ENCODE peak calls at places on chromosome 3, in seven cellular contexts. W is pancreas; I is SK-N-SH; M is cardiac muscle cell; L is adrenal gland; G is effector memory CD4-positive, alpha-beta T cell; Q is heart left ventricle. T is an unnamed sample.

GRCh38 chr3:13002398-13003124 is 70.7 kb downstream of the IQSEC1 start:
- DNase-seq in W (no peak), I (no peak), M (no peak), L (no peak), G (no peak), Q (no peak), T (no peak)

GRCh38 chr3:134850761-134851160 is 55.7 kb downstream of the EPHB1 start:
- DNase-seq in W (no peak), I (no peak), M (no peak), L (no peak), G (no peak), Q (peak; percentile 36), T (no peak)

GRCh38 chr3:141085331-141086047 is 34.3 kb downstream of the SPSB4 start:
- DNase-seq in W (peak; percentile 44), I (no peak), M (no peak), L (no peak), G (no peak), Q (no peak), T (no peak)

GRCh38 chr3:184085389-184085852 is 11.4 kb upstream of the HTR3E start:
- DNase-seq in W (no peak), I (no peak), M (no peak), L (no peak), G (no peak), Q (no peak), T (no peak)

GRCh38 chr3:197406266-197406665 is 107.9 kb upstream of the DLG1 start:
- DNase-seq in W (no peak), I (peak; percentile 36), M (no peak), L (peak; percentile 81), G (no peak), Q (peak; percentile 41), T (no peak)

GRCh38 chr3:181457190-181457589 is 254.5 kb upstream of the SOX2 start:
- DNase-seq in W (no peak), I (no peak), M (no peak), L (peak; percentile 53), G (no peak), Q (no peak), T (no peak)

GRCh38 chr3:191158800-191159199 is 40.2 kb upstream of the OSTN start:
- DNase-seq in W (no peak), I (no peak), M (no peak), L (no peak), G (no peak), Q (no peak), T (no peak)

GRCh38 chr3:45946875-45947274 is 3.6 kb downstream of the CXCR6 start:
- DNase-seq in W (no peak), I (no peak), M (no peak), L (no peak), G (no peak), Q (no peak), T (no peak)

GRCh38 chr3:64533565-64534317 is 154.1 kb downstream of the ADAMTS9 start:
- DNase-seq in W (peak; percentile 85), I (peak; percentile 82), M (peak; percentile 92), L (peak; percentile 97), G (no peak), Q (peak; percentile 83), T (no peak)

GRCh38 chr3:9818666-9819335 is 8.7 kb downstream of the TTLL3 start:
- DNase-seq in W (no peak), I (no peak), M (no peak), L (no peak), G (no peak), Q (no peak), T (no peak)

GRCh38 chr3:122920986-122921385 is 106.6 kb downstream of the SEMA5B start:
- DNase-seq in W (no peak), I (no peak), M (no peak), L (no peak), G (no peak), Q (no peak), T (no peak)

GRCh38 chr3:12588039-12588673 is 31.3 kb downstream of the MKRN2 start:
- DNase-seq in W (no peak), I (no peak), M (no peak), L (no peak), G (no peak), Q (no peak), T (no peak)

GRCh38 chr3:52339612-52340011 is 23.5 kb downstream of the DNAH1 start:
- DNase-seq in W (no peak), I (peak; percentile 68), M (peak; percentile 77), L (no peak), G (peak; percentile 16), Q (no peak), T (no peak)

GRCh38 chr3:65479967-65480366 is 558.8 kb downstream of the MAGI1 start:
- DNase-seq in W (no peak), I (no peak), M (no peak), L (no peak), G (no peak), Q (no peak), T (no peak)

GRCh38 chr3:163218336-163218735 is 1721.7 kb downstream of the OTOL1 start:
- DNase-seq in W (no peak), I (no peak), M (no peak), L (no peak), G (no peak), Q (no peak), T (no peak)

GRCh38 chr3:60013241-60013640 is 963.4 kb upstream of the CFAP20DC start:
- DNase-seq in W (no peak), I (no peak), M (no peak), L (no peak), G (no peak), Q (no peak), T (no peak)

GRCh38 chr3:60009931-60010478 is 960.2 kb upstream of the CFAP20DC start:
- DNase-seq in W (no peak), I (no peak), M (no peak), L (no peak), G (no peak), Q (no peak), T (no peak)

DNA sequence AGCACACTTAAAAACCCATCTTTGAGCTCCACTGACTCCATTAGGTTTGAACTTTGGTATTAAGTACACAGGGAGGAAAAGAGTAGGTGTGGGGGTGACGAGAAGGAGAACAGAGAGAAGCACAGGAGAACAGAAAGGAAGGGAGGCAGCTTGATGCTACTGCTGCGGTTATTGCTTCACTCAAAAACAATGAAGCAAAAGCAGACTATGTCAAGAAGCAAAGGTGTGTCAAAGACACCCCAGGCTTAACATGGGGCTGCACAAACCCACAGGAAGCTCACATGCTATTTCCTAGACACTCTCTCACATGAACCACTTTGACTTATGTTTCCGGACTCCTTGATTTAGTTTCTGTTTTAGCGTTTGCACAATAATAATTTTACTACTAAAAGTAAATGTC is 961.0 kb upstream of the CFAP20DC start:
- DNase-seq in W (no peak), I (no peak), M (no peak), L (no peak), G (peak; percentile 42), Q (no peak), T (no peak)
- H3K4me3 ChIP-seq in W (no peak overlapping the region), I (no peak overlapping the region), M (no peak overlapping the region), L (no peak overlapping the region), G (peak overlapping the region; percentile 16), Q (no peak overlapping the region), T (no peak overlapping the region)

GRCh38 chr3:89184151-89184550 is 76.7 kb downstream of the EPHA3 start:
- DNase-seq in W (no peak), I (no peak), M (no peak), L (no peak), G (no peak), Q (no peak), T (no peak)

GRCh38 chr3:89184596-89184995 is 77.2 kb downstream of the EPHA3 start:
- DNase-seq in W (no peak), I (no peak), M (no peak), L (no peak), G (no peak), Q (no peak), T (no peak)

GRCh38 chr3:89179355-89179997 is 72.1 kb downstream of the EPHA3 start:
- DNase-seq in W (no peak), I (no peak), M (no peak), L (no peak), G (no peak), Q (no peak), T (no peak)

DNA sequence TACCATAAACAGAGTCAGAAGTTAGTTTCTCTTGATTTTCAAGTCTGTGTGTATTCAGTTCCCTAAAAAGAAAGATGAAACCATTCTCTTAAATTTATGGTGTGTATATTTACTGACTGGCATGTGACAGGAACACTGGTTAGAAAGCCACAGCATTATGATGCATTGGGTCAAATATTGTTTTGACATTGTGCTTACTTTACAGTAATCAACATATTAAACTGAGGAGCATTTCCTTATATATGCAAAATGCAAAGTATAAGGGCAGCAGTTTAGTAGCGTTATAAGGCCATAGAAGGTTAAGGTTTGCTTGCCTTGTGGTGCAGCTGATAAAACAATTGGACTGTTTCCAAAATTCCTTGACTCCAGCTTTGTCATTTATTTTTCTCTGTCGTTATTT is 72.9 kb downstream of the EPHA3 start:
- DNase-seq in W (no peak), I (no peak), M (no peak), L (no peak), G (no peak), Q (no peak), T (no peak)
- H3K4me3 ChIP-seq in W (no peak overlapping the region), I (no peak overlapping the region), M (no peak overlapping the region), L (no peak overlapping the region), G (no peak overlapping the region), Q (no peak overlapping the region), T (no peak overlapping the region)

DNA sequence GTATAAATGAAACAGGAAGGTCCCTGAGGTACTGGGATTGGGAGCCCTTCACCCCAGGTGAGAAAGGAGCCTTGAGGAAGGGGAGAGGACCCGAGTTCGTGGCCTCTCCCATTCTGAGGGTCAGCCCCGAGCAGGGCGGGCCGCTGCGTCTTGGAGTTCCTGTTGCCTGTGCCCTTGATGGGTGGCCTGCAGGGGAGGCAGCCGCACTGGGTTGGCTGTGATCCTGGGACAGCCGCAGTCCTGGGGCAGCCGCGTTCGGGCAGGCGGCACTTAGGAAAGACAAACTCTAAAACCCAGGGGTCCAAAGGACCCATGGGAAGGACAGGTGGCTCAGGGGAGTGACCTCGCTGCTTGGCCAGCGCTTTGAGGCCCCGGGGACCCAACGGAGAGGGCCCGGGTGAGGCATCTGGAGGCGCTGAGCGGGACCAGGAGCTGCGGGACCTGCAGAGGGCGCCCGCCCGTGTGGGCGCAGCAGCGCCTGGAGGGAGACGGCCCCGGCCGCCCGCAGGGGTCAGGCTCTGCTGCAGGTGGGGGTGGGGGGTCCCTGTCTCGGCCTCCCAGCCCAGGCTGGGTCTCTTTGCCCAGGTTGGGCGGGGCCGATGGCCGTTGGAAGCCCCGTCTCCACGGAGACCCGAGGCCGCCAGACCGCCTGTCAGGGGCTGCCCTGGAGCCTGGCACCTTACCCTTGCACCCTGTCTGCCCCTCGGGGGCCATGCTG is 65.1 kb downstream of the HMCES start:
- DNase-seq in W (peak; percentile 85), I (no peak), M (peak; percentile 64), L (no peak), G (no peak), Q (no peak), T (no peak)
- H3K4me3 ChIP-seq in W (peak overlapping the region; percentile 49), I (no peak overlapping the region), M (no peak overlapping the region), L (peak overlapping the region; percentile 38), G (no peak overlapping the region), Q (no peak overlapping the region), T (no peak overlapping the region)

DNA sequence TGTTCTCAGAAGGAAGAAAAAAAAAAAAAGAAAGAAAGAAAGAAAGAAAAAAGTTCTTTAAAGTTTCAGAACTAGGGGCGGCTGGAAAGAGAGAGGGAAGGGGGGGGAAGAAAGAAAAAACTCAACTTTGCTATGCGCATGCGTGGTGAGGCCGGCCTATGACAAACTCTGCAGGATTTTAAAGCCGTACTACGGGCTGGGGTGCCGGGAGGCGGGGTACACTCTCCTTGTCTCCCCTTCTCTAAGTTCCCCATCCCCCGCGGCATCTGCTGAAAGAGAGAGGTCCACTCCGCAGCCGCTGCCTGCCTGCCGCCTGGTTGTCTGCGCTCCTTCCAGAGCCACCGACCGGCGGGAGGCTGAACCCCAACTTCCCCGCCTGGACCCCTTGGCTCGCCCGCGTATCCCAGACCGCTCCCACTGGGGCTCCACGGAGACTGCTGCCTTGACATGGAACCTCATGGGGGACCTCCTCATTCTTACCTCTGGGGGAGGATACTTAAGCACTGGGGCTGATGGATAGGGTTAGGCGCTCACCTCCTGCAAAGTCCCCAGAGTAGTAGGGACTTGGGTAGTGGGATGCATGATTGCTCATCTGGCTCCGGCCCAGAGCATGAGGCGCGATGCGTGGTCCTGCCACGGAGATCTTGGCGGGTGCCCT is 1.4 kb upstream of the WNT5A start:
- DNase-seq in W (peak; percentile 82), I (peak; percentile 79), M (peak; percentile 76), L (peak; percentile 65), G (no peak), Q (peak; percentile 57), T (no peak)
- H3K4me3 ChIP-seq in W (peak overlapping the region; percentile 78), I (peak overlapping the region; percentile 78), M (peak overlapping the region; percentile 70), L (peak overlapping the region; percentile 84), G (no peak overlapping the region), Q (peak overlapping the region; percentile 53), T (peak overlapping the region; percentile 69)

T was measured in esophagus squamous epithelium.